ENCODE peak calls at places on chromosomes 12 and 14, in seven cellular contexts. One of them, this sample, is unnamed. For H3K4me1, the result is how much of the 10 kb centered on the place peaks cover.

GRCh38 chr12:105352940-105353635 is 22.6 kb downstream of the C12orf75 start:
- DNase-seq in GM23248: no peak
- DNase-seq in CD8-positive, alpha-beta T cell: no peak
- DNase-seq in uterus: no peak
- DNase-seq in foreskin keratinocyte: no peak
- DNase-seq in CD4-positive, CD25-positive, alpha-beta regulatory T cell: no peak
- DNase-seq in HCT116: no peak
- DNase-seq in this sample: no peak

GRCh38 chr12:94954029-94954685 is 49.3 kb downstream of the NDUFA12 start:
- DNase-seq in GM23248: peak
- DNase-seq in CD8-positive, alpha-beta T cell: no peak
- DNase-seq in uterus: no peak
- DNase-seq in foreskin keratinocyte: peak
- DNase-seq in CD4-positive, CD25-positive, alpha-beta regulatory T cell: no peak
- DNase-seq in HCT116: peak
- DNase-seq in this sample: peak

GRCh38 chr14:50002926-50003212 is 110.0 kb downstream of the ARF6 start:
- DNase-seq in GM23248: no peak
- DNase-seq in CD8-positive, alpha-beta T cell: no peak
- DNase-seq in uterus: no peak
- DNase-seq in foreskin keratinocyte: no peak
- DNase-seq in CD4-positive, CD25-positive, alpha-beta regulatory T cell: no peak
- DNase-seq in HCT116: no peak
- DNase-seq in this sample: no peak

GRCh38 chr12:54389139-54389508 is 4.6 kb upstream of the ZNF385A start:
- DNase-seq in GM23248: no peak
- DNase-seq in CD8-positive, alpha-beta T cell: no peak
- DNase-seq in uterus: no peak
- DNase-seq in foreskin keratinocyte: no peak
- DNase-seq in CD4-positive, CD25-positive, alpha-beta regulatory T cell: no peak
- DNase-seq in HCT116: no peak
- DNase-seq in this sample: no peak

GRCh38 chr14:50603565-50603964 is 43.6 kb downstream of the ATL1 start:
- DNase-seq in GM23248: no peak
- DNase-seq in CD8-positive, alpha-beta T cell: no peak
- DNase-seq in uterus: no peak
- DNase-seq in foreskin keratinocyte: peak
- DNase-seq in CD4-positive, CD25-positive, alpha-beta regulatory T cell: no peak
- DNase-seq in HCT116: no peak
- DNase-seq in this sample: no peak

GRCh38 chr12:132449565-132450390 is 40.2 kb upstream of the FBRSL1 start:
- DNase-seq in GM23248: no peak
- DNase-seq in CD8-positive, alpha-beta T cell: peak
- DNase-seq in uterus: no peak
- DNase-seq in foreskin keratinocyte: no peak
- DNase-seq in CD4-positive, CD25-positive, alpha-beta regulatory T cell: peak
- DNase-seq in HCT116: no peak
- DNase-seq in this sample: no peak

GRCh38 chr12:93441111-93441616 is 583 bp downstream of the UBE2N start:
- DNase-seq in GM23248: peak
- DNase-seq in CD8-positive, alpha-beta T cell: peak
- DNase-seq in uterus: peak
- DNase-seq in foreskin keratinocyte: no peak
- DNase-seq in CD4-positive, CD25-positive, alpha-beta regulatory T cell: peak
- DNase-seq in HCT116: no peak
- DNase-seq in this sample: peak

GRCh38 chr12:49797452-49797782 is 30.8 kb downstream of the NCKAP5L start:
- DNase-seq in GM23248: no peak
- DNase-seq in CD8-positive, alpha-beta T cell: no peak
- DNase-seq in uterus: no peak
- DNase-seq in foreskin keratinocyte: no peak
- DNase-seq in CD4-positive, CD25-positive, alpha-beta regulatory T cell: no peak
- DNase-seq in HCT116: no peak
- DNase-seq in this sample: no peak

GRCh38 chr14:89198544-89199329 is 218.3 kb downstream of the FOXN3 start:
- DNase-seq in GM23248: no peak
- DNase-seq in CD8-positive, alpha-beta T cell: no peak
- DNase-seq in uterus: peak
- DNase-seq in foreskin keratinocyte: no peak
- DNase-seq in CD4-positive, CD25-positive, alpha-beta regulatory T cell: no peak
- DNase-seq in HCT116: no peak
- DNase-seq in this sample: peak

GRCh38 chr12:52052471-52053186 is 1.4 kb downstream of the NR4A1 start:
- DNase-seq in GM23248: no peak
- DNase-seq in CD8-positive, alpha-beta T cell: peak
- DNase-seq in uterus: no peak
- DNase-seq in foreskin keratinocyte: peak
- DNase-seq in CD4-positive, CD25-positive, alpha-beta regulatory T cell: peak
- DNase-seq in HCT116: no peak
- DNase-seq in this sample: no peak

DNA sequence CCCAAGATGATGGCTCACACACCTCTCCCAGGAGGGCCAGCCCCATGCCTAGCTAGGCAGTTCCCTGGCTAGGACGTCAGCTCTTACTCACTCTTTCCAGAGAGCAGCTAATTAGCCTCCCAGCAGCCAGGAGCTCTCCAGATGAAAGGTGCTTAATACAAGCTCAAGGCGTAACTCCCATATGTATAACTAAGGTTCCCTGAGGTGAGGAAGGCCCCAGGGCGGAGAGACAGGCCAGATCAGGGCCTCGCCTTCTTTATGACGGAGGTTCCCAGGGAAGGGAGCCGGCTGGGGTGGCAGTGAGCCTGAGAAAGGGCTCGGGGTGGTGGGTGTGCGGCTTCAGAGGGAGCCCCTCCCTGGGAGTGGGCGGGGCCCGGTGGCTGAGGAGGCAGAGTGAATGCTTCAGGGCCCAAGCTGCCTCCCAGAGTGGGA is 26.4 kb upstream of the ZFP36L1 start:
- DNase-seq in GM23248: peak
- DNase-seq in CD8-positive, alpha-beta T cell: no peak
- DNase-seq in uterus: peak
- DNase-seq in foreskin keratinocyte: peak
- DNase-seq in CD4-positive, CD25-positive, alpha-beta regulatory T cell: no peak
- DNase-seq in HCT116: peak
- DNase-seq in this sample: no peak
- H3K4me1 ChIP-seq in GM23248: under half
- H3K4me1 ChIP-seq in CD8-positive, alpha-beta T cell: under half
- H3K4me1 ChIP-seq in uterus: under half
- H3K4me1 ChIP-seq in foreskin keratinocyte: under half
- H3K4me1 ChIP-seq in CD4-positive, CD25-positive, alpha-beta regulatory T cell: half or more
- H3K4me1 ChIP-seq in HCT116: half or more
- H3K4me1 ChIP-seq in this sample: under half

GRCh38 chr12:47750916-47751470 is 7.7 kb downstream of the RAPGEF3 start:
- DNase-seq in GM23248: no peak
- DNase-seq in CD8-positive, alpha-beta T cell: no peak
- DNase-seq in uterus: no peak
- DNase-seq in foreskin keratinocyte: no peak
- DNase-seq in CD4-positive, CD25-positive, alpha-beta regulatory T cell: no peak
- DNase-seq in HCT116: no peak
- DNase-seq in this sample: no peak
- H3K4me1 ChIP-seq in GM23248: under half
- H3K4me1 ChIP-seq in CD8-positive, alpha-beta T cell: under half
- H3K4me1 ChIP-seq in uterus: under half
- H3K4me1 ChIP-seq in foreskin keratinocyte: under half
- H3K4me1 ChIP-seq in CD4-positive, CD25-positive, alpha-beta regulatory T cell: under half
- H3K4me1 ChIP-seq in HCT116: under half
- H3K4me1 ChIP-seq in this sample: under half

GRCh38 chr12:4423528-4424195 is 22.0 kb downstream of the FGF6 start:
- DNase-seq in GM23248: no peak
- DNase-seq in CD8-positive, alpha-beta T cell: no peak
- DNase-seq in uterus: no peak
- DNase-seq in foreskin keratinocyte: no peak
- DNase-seq in CD4-positive, CD25-positive, alpha-beta regulatory T cell: no peak
- DNase-seq in HCT116: no peak
- DNase-seq in this sample: no peak

GRCh38 chr12:4417471-4417870 is 28.1 kb downstream of the FGF6 start:
- DNase-seq in GM23248: no peak
- DNase-seq in CD8-positive, alpha-beta T cell: no peak
- DNase-seq in uterus: no peak
- DNase-seq in foreskin keratinocyte: no peak
- DNase-seq in CD4-positive, CD25-positive, alpha-beta regulatory T cell: no peak
- DNase-seq in HCT116: no peak
- DNase-seq in this sample: peak

GRCh38 chr12:4418913-4419312 is 26.7 kb downstream of the FGF6 start:
- DNase-seq in GM23248: no peak
- DNase-seq in CD8-positive, alpha-beta T cell: no peak
- DNase-seq in uterus: no peak
- DNase-seq in foreskin keratinocyte: no peak
- DNase-seq in CD4-positive, CD25-positive, alpha-beta regulatory T cell: no peak
- DNase-seq in HCT116: no peak
- DNase-seq in this sample: no peak

GRCh38 chr12:4422985-4423384 is 22.6 kb downstream of the FGF6 start:
- DNase-seq in GM23248: no peak
- DNase-seq in CD8-positive, alpha-beta T cell: no peak
- DNase-seq in uterus: no peak
- DNase-seq in foreskin keratinocyte: no peak
- DNase-seq in CD4-positive, CD25-positive, alpha-beta regulatory T cell: no peak
- DNase-seq in HCT116: no peak
- DNase-seq in this sample: no peak

GRCh38 chr12:4421590-4422031 is 24.0 kb downstream of the FGF6 start:
- DNase-seq in GM23248: peak
- DNase-seq in CD8-positive, alpha-beta T cell: no peak
- DNase-seq in uterus: no peak
- DNase-seq in foreskin keratinocyte: peak
- DNase-seq in CD4-positive, CD25-positive, alpha-beta regulatory T cell: peak
- DNase-seq in HCT116: peak
- DNase-seq in this sample: peak
- H3K4me1 ChIP-seq in GM23248: under half
- H3K4me1 ChIP-seq in CD8-positive, alpha-beta T cell: under half
- H3K4me1 ChIP-seq in uterus: under half
- H3K4me1 ChIP-seq in foreskin keratinocyte: under half
- H3K4me1 ChIP-seq in CD4-positive, CD25-positive, alpha-beta regulatory T cell: under half
- H3K4me1 ChIP-seq in HCT116: under half
- H3K4me1 ChIP-seq in this sample: under half

GRCh38 chr14:54664961-54665360 is 98.0 kb downstream of the SAMD4A start:
- DNase-seq in GM23248: no peak
- DNase-seq in CD8-positive, alpha-beta T cell: no peak
- DNase-seq in uterus: no peak
- DNase-seq in foreskin keratinocyte: peak
- DNase-seq in CD4-positive, CD25-positive, alpha-beta regulatory T cell: no peak
- DNase-seq in HCT116: no peak
- DNase-seq in this sample: no peak

GRCh38 chr14:54665938-54666337 is 99.0 kb downstream of the SAMD4A start:
- DNase-seq in GM23248: no peak
- DNase-seq in CD8-positive, alpha-beta T cell: no peak
- DNase-seq in uterus: no peak
- DNase-seq in foreskin keratinocyte: peak
- DNase-seq in CD4-positive, CD25-positive, alpha-beta regulatory T cell: no peak
- DNase-seq in HCT116: no peak
- DNase-seq in this sample: no peak

GRCh38 chr14:54667026-54667744 is 100.3 kb downstream of the SAMD4A start:
- DNase-seq in GM23248: no peak
- DNase-seq in CD8-positive, alpha-beta T cell: no peak
- DNase-seq in uterus: no peak
- DNase-seq in foreskin keratinocyte: no peak
- DNase-seq in CD4-positive, CD25-positive, alpha-beta regulatory T cell: no peak
- DNase-seq in HCT116: no peak
- DNase-seq in this sample: peak

GRCh38 chr14:54669759-54670630 is 103.1 kb downstream of the SAMD4A start:
- DNase-seq in GM23248: peak
- DNase-seq in CD8-positive, alpha-beta T cell: peak
- DNase-seq in uterus: peak
- DNase-seq in foreskin keratinocyte: peak
- DNase-seq in CD4-positive, CD25-positive, alpha-beta regulatory T cell: peak
- DNase-seq in HCT116: no peak
- DNase-seq in this sample: no peak

DNA sequence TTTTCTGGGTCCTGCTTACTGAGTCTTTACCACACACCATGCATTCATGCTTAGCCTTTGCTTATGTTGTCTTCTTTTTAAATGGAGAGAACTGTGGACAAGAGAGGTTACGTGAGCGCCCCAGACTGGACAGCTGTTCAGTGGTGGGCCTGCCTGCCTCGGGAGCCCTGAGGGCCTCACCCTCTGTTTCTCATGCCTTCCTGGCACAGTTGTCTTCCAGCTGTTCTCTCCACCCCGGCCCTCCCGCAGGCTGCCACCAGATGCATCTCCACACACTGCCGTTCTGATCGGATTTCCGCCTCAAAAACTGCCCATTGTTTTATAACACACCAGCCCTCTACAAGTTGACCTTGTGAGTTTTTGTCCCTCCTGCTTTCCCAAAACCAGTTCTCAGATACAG is 100.8 kb downstream of the SAMD4A start:
- DNase-seq in GM23248: no peak
- DNase-seq in CD8-positive, alpha-beta T cell: no peak
- DNase-seq in uterus: no peak
- DNase-seq in foreskin keratinocyte: no peak
- DNase-seq in CD4-positive, CD25-positive, alpha-beta regulatory T cell: no peak
- DNase-seq in HCT116: no peak
- DNase-seq in this sample: peak
- H3K4me1 ChIP-seq in GM23248: under half
- H3K4me1 ChIP-seq in CD8-positive, alpha-beta T cell: under half
- H3K4me1 ChIP-seq in uterus: under half
- H3K4me1 ChIP-seq in foreskin keratinocyte: under half
- H3K4me1 ChIP-seq in CD4-positive, CD25-positive, alpha-beta regulatory T cell: under half
- H3K4me1 ChIP-seq in HCT116: under half
- H3K4me1 ChIP-seq in this sample: half or more

GRCh38 chr12:9115731-9116689 is at the start of gene A2M:
- DNase-seq in GM23248: peak
- DNase-seq in CD8-positive, alpha-beta T cell: no peak
- DNase-seq in uterus: peak
- DNase-seq in foreskin keratinocyte: no peak
- DNase-seq in CD4-positive, CD25-positive, alpha-beta regulatory T cell: no peak
- DNase-seq in HCT116: no peak
- DNase-seq in this sample: no peak
- H3K4me1 ChIP-seq in GM23248: under half
- H3K4me1 ChIP-seq in CD8-positive, alpha-beta T cell: under half
- H3K4me1 ChIP-seq in uterus: under half
- H3K4me1 ChIP-seq in foreskin keratinocyte: under half
- H3K4me1 ChIP-seq in CD4-positive, CD25-positive, alpha-beta regulatory T cell: under half
- H3K4me1 ChIP-seq in HCT116: under half
- H3K4me1 ChIP-seq in this sample: under half

GRCh38 chr12:128789356-128789929 is 34.3 kb downstream of the SLC15A4 start:
- DNase-seq in GM23248: no peak
- DNase-seq in CD8-positive, alpha-beta T cell: no peak
- DNase-seq in uterus: no peak
- DNase-seq in foreskin keratinocyte: no peak
- DNase-seq in CD4-positive, CD25-positive, alpha-beta regulatory T cell: no peak
- DNase-seq in HCT116: no peak
- DNase-seq in this sample: peak

GRCh38 chr12:128792398-128792797 is 31.4 kb downstream of the SLC15A4 start:
- DNase-seq in GM23248: no peak
- DNase-seq in CD8-positive, alpha-beta T cell: no peak
- DNase-seq in uterus: no peak
- DNase-seq in foreskin keratinocyte: no peak
- DNase-seq in CD4-positive, CD25-positive, alpha-beta regulatory T cell: no peak
- DNase-seq in HCT116: no peak
- DNase-seq in this sample: no peak

GRCh38 chr12:128790653-128791373 is 32.9 kb downstream of the SLC15A4 start:
- DNase-seq in GM23248: no peak
- DNase-seq in CD8-positive, alpha-beta T cell: no peak
- DNase-seq in uterus: no peak
- DNase-seq in foreskin keratinocyte: no peak
- DNase-seq in CD4-positive, CD25-positive, alpha-beta regulatory T cell: no peak
- DNase-seq in HCT116: no peak
- DNase-seq in this sample: no peak

GRCh38 chr12:128791395-128792322 is 32.1 kb downstream of the SLC15A4 start:
- DNase-seq in GM23248: peak
- DNase-seq in CD8-positive, alpha-beta T cell: no peak
- DNase-seq in uterus: no peak
- DNase-seq in foreskin keratinocyte: no peak
- DNase-seq in CD4-positive, CD25-positive, alpha-beta regulatory T cell: no peak
- DNase-seq in HCT116: no peak
- DNase-seq in this sample: no peak

GRCh38 chr12:128790221-128790620 is 33.5 kb downstream of the SLC15A4 start:
- DNase-seq in GM23248: no peak
- DNase-seq in CD8-positive, alpha-beta T cell: no peak
- DNase-seq in uterus: no peak
- DNase-seq in foreskin keratinocyte: no peak
- DNase-seq in CD4-positive, CD25-positive, alpha-beta regulatory T cell: no peak
- DNase-seq in HCT116: no peak
- DNase-seq in this sample: no peak
- H3K4me1 ChIP-seq in GM23248: under half
- H3K4me1 ChIP-seq in CD8-positive, alpha-beta T cell: under half
- H3K4me1 ChIP-seq in uterus: under half
- H3K4me1 ChIP-seq in foreskin keratinocyte: under half
- H3K4me1 ChIP-seq in CD4-positive, CD25-positive, alpha-beta regulatory T cell: under half
- H3K4me1 ChIP-seq in HCT116: under half
- H3K4me1 ChIP-seq in this sample: under half